ENCODE peak calls at places on chromosome 20, in six cellular contexts. P is choroid plexus epithelial cell; G is CD8-positive, alpha-beta T cell; D is osteocyte; K is brain microvascular endothelial cell; A is mucosa of descending colon. I is an unnamed sample.

GRCh38 chr20:6575912-6576391 is 191.5 kb upstream of the BMP2 start:
- DNase-seq in P (peak), G (no peak), D (no peak), K (peak), A (no peak), I (no peak)

GRCh38 chr20:31992086-31992485 is 18.2 kb upstream of the CCM2L start:
- DNase-seq in P (no peak), G (no peak), D (no peak), K (no peak), A (no peak), I (no peak)

GRCh38 chr20:34579191-34579661 is 20.7 kb downstream of the MAP1LC3A start:
- DNase-seq in P (peak), G (no peak), D (peak), K (peak), A (peak), I (no peak)

GRCh38 chr20:62766716-62767115 is 29.6 kb upstream of the MRGBP start:
- DNase-seq in P (no peak), G (no peak), D (no peak), K (no peak), A (peak), I (no peak)

GRCh38 chr20:32017711-32018251 is 7.5 kb downstream of the CCM2L start:
- DNase-seq in P (no peak), G (peak), D (no peak), K (no peak), A (peak), I (peak)

GRCh38 chr20:31608256-31608980 is 3.3 kb downstream of the ID1 start:
- DNase-seq in P (peak), G (no peak), D (no peak), K (no peak), A (peak), I (peak)

GRCh38 chr20:39853664-39854063 is 835.4 kb downstream of the MAFB start:
- DNase-seq in P (peak), G (no peak), D (no peak), K (peak), A (no peak), I (no peak)

GRCh38 chr20:49106332-49106731 is 60.2 kb downstream of the CSE1L start:
- DNase-seq in P (no peak), G (no peak), D (no peak), K (no peak), A (no peak), I (no peak)

GRCh38 chr20:58907481-58908137 is 55.1 kb downstream of the GNAS start:
- DNase-seq in P (peak), G (peak), D (peak), K (peak), A (peak), I (no peak)

GRCh38 chr20:46833360-46833759 is 61.3 kb upstream of the EYA2 start:
- DNase-seq in P (no peak), G (no peak), D (no peak), K (no peak), A (no peak), I (no peak)

GRCh38 chr20:4740774-4741431 is 19.2 kb downstream of the PRND start:
- DNase-seq in P (peak), G (peak), D (peak), K (peak), A (peak), I (no peak)

GRCh38 chr20:48668451-48668946 is 159.3 kb downstream of the PREX1 start:
- DNase-seq in P (peak), G (no peak), D (no peak), K (no peak), A (peak), I (no peak)

DNA sequence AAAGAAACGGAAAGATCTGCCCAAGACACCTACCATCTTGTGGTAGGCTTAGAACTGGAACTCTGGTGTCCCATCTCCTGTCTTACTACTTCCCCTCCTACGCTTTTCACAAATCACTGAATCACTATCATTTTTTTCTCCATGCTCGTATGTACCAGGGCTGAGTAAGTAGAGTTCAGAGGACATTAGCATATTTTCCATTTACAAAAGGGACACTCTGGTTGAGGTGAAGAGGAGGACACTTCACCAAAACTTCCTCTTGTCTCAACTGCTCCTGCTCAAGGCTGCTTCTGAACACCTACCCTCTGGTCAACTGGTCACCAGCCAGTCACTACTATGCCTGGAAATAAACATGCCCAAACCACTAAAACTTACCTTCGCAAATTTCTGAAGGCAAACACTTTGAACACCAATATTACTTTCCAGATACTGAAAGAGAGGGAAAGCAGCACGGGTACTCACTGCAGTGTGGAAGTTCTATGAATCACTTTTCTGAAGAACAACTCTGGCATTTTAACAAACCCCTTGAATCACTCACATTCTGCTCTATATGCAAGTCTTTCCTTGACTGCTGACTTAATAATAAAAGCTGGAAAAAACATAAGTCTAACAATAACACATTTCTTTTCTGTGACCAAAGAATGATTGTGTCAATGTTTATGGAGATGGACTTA is 123.3 kb downstream of the INSM1 start:
- DNase-seq in P (peak), G (no peak), D (no peak), K (no peak), A (no peak), I (no peak)
- TF ChIP-seq CTCF in P (no peak), G (no peak), D (no peak), K (no peak), A (no peak), I (no peak)

DNA sequence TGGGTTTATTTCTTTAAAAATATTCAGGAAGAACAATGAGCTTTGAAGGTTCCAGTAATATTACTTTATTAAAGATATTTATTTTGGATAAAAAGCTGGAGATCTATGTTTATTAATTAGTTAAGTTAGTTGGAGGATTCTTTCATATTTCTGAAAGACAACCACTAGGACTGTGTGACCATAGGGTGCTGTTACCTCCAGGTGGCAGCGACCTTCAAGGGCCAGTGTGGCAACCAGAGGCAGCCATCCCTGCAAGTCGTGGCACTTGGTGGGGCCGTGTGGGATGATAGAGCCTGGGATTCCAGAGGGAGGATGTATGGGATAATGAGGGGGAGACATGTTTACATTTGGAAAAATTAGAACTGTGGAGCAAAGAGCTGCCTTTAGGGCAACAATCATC is 95.5 kb upstream of the SCP2D1 start:
- DNase-seq in P (no peak), G (no peak), D (no peak), K (no peak), A (no peak), I (no peak)
- TF ChIP-seq CTCF in P (no peak), G (no peak), D (no peak), K (peak), A (no peak), I (no peak)

DNA sequence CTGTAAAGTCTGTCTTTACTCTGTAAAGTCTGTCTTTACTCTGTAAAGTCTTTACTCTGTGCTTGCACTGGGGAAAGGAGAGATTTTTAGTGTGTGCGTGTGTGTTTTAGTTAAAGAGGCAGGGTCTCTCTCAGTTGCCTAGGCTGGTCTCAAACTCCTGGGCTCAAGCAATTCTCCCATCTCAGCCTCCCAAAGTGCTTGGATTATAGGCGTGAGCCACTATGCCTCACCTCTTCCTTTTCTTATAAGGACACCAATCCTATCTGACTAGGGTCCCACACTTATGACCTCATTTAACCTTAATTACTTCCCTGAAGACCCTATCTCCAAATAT is 93.8 kb downstream of the JPH2 start:
- DNase-seq in P (no peak), G (no peak), D (no peak), K (no peak), A (no peak), I (no peak)
- TF ChIP-seq CTCF in P (no peak), G (no peak), D (no peak), K (no peak), A (no peak), I (no peak)

DNA sequence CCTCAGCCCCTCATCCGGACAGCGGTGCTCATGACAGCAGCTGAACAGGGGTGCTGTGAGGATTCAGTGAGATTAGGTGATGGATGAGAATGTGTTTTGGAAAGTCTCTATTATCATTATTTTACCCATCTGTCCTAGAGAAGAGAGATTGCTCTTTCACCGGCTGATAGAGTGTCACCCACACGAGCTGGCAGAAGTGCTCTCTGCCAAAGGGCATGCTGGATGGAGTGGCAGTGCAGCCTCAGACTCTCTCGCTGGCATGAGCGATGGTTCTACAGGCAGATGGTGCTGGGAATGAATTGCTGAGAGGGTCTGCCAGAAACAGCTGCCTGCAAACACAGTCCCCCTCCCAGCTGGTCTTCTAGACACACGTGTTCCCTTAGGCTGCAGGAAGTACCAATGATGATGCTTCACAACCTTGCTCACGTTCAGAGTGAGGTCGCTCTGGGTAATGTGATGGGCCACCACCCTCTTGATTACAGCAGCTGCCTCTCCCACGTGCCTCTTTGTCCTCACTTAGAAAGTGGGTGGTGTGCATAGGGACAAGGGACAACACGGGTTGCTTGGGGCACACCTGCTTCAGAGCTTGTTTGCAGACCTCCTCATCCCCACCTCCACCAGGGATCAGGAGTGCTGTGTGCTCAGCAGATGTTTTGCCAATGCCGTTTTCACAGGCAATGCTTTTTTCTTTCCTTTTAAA is 84.7 kb downstream of the FOXA2 start:
- DNase-seq in P (no peak), G (no peak), D (no peak), K (no peak), A (peak), I (no peak)
- TF ChIP-seq CTCF in P (no peak), G (no peak), D (no peak), K (no peak), A (no peak), I (no peak)

DNA sequence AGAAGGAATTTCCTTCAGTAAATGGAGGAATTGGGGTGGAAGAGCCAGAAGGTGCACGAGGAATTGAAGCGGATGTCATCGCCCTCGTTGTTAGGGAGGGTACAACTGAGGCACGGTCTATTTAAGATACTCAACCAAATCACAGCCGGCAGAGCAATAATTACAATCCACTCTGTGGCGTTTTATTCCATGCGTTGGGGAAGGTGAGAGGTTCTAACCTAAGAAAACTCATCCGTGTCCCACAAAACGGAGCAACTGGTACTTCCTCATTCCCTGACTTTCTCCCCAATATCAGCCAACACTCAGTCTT is 802 bp upstream of the RRBP1 start:
- DNase-seq in P (no peak), G (no peak), D (no peak), K (no peak), A (no peak), I (no peak)
- TF ChIP-seq CTCF in P (no peak), G (peak), D (no peak), K (no peak), A (no peak), I (no peak)

GRCh38 chr20:37915800-37916570 is 13.1 kb downstream of the VSTM2L start:
- DNase-seq in P (no peak), G (no peak), D (no peak), K (no peak), A (no peak), I (no peak)
- TF ChIP-seq CTCF in P (no peak), G (no peak), D (no peak), K (no peak), A (no peak), I (no peak)

I was measured in D721Med.